ENCODE peak calls at places on chromosomes 13 and 19, in nine cellular contexts. W, M, I, Q, P, J, O, Y and C are unnamed samples.

GRCh38 chr19:48964205-48965032 is 690 bp upstream of the FTL start:
- DNase-seq in W (no peak), M (no peak), I (no peak), Q (no peak), P (no peak), J (no peak), O (no peak), Y (peak; percentile 32), C (no peak)

GRCh38 chr13:113410472-113411201 is 42.7 kb downstream of the ADPRHL1 start:
- DNase-seq in W (peak; percentile 65), M (no peak), I (peak; percentile 47), Q (no peak), P (no peak), J (no peak), O (no peak), Y (no peak), C (peak; percentile 52)

GRCh38 chr19:19552811-19553210 is 14.7 kb downstream of the CILP2 start:
- DNase-seq in W (no peak), M (no peak), I (no peak), Q (peak; percentile 30), P (no peak), J (no peak), O (peak; percentile 28), Y (peak; percentile 39), C (no peak)

GRCh38 chr19:39083983-39084731 is at the start of gene ACP7:
- DNase-seq in W (no peak), M (no peak), I (no peak), Q (peak; percentile 18), P (no peak), J (no peak), O (no peak), Y (peak; percentile 28), C (no peak)

GRCh38 chr19:14093117-14093784 is 2.7 kb upstream of the SAMD1 start:
- DNase-seq in W (no peak), M (no peak), I (no peak), Q (no peak), P (no peak), J (no peak), O (no peak), Y (no peak), C (no peak)

GRCh38 chr13:71867101-71867814 is at the start of gene DACH1:
- DNase-seq in W (no peak), M (peak; percentile 57), I (peak; percentile 51), Q (no peak), P (no peak), J (no peak), O (peak; percentile 3), Y (peak; percentile 44), C (no peak)

GRCh38 chr13:35818577-35819165 is 312.5 kb downstream of the DCLK1 start:
- DNase-seq in W (peak; percentile 2), M (no peak), I (peak; percentile 14), Q (no peak), P (no peak), J (no peak), O (peak; percentile 29), Y (no peak), C (peak; percentile 22)

GRCh38 chr13:31008400-31009115 is 76.1 kb downstream of the TEX26 start:
- DNase-seq in W (no peak), M (no peak), I (no peak), Q (no peak), P (no peak), J (no peak), O (no peak), Y (no peak), C (no peak)

GRCh38 chr13:113764793-113765190 is 5.8 kb downstream of the TMEM255B start:
- DNase-seq in W (no peak), M (no peak), I (no peak), Q (no peak), P (no peak), J (no peak), O (no peak), Y (no peak), C (no peak)

GRCh38 chr19:41853768-41854167 is 6.3 kb upstream of the RPS19 start:
- DNase-seq in W (no peak), M (no peak), I (no peak), Q (no peak), P (no peak), J (no peak), O (no peak), Y (no peak), C (no peak)

GRCh38 chr19:4233282-4233853 is 4.0 kb downstream of the EBI3 start:
- DNase-seq in W (peak; percentile 33), M (peak; percentile 42), I (no peak), Q (peak; percentile 64), P (peak; percentile 59), J (peak; percentile 45), O (peak; percentile 32), Y (peak; percentile 77), C (no peak)

GRCh38 chr13:29924482-29924884 is 74.1 kb upstream of the UBL3 start:
- DNase-seq in W (no peak), M (peak; percentile 38), I (peak; percentile 64), Q (no peak), P (no peak), J (no peak), O (no peak), Y (no peak), C (no peak)

GRCh38 chr13:104691765-104692164 is 1625.5 kb upstream of the SLC10A2 start:
- DNase-seq in W (no peak), M (no peak), I (no peak), Q (no peak), P (no peak), J (no peak), O (no peak), Y (no peak), C (no peak)

GRCh38 chr19:4684312-4685095 is 14.4 kb upstream of the MYDGF start:
- DNase-seq in W (no peak), M (no peak), I (no peak), Q (no peak), P (no peak), J (no peak), O (no peak), Y (no peak), C (no peak)

GRCh38 chr19:7194566-7194965 is 99.6 kb downstream of the INSR start:
- DNase-seq in W (no peak), M (no peak), I (no peak), Q (no peak), P (no peak), J (no peak), O (no peak), Y (no peak), C (no peak)

GRCh38 chr19:58469241-58470013 is 2.5 kb downstream of the ZNF324 start:
- DNase-seq in W (no peak), M (no peak), I (no peak), Q (no peak), P (no peak), J (no peak), O (no peak), Y (no peak), C (no peak)

GRCh38 chr13:54194233-54195024 is 1165.8 kb downstream of the OLFM4 start:
- DNase-seq in W (no peak), M (no peak), I (no peak), Q (no peak), P (no peak), J (no peak), O (no peak), Y (no peak), C (no peak)

GRCh38 chr13:80199585-80200292 is 141.2 kb downstream of the SPRY2 start:
- DNase-seq in W (no peak), M (no peak), I (no peak), Q (no peak), P (no peak), J (no peak), O (no peak), Y (no peak), C (no peak)

GRCh38 chr13:95367309-95367843 is 66.1 kb upstream of the ABCC4 start:
- DNase-seq in W (no peak), M (no peak), I (no peak), Q (no peak), P (no peak), J (no peak), O (no peak), Y (no peak), C (no peak)

GRCh38 chr13:114134944-114135610 is 2.7 kb upstream of the RASA3 start:
- DNase-seq in W (no peak), M (no peak), I (no peak), Q (no peak), P (no peak), J (no peak), O (no peak), Y (no peak), C (no peak)

GRCh38 chr13:108475181-108475580 is 154.2 kb upstream of the MYO16 start:
- DNase-seq in W (no peak), M (no peak), I (no peak), Q (no peak), P (no peak), J (no peak), O (no peak), Y (no peak), C (no peak)

GRCh38 chr19:55535173-55535572 is 1.8 kb downstream of the SBK2 start:
- DNase-seq in W (no peak), M (no peak), I (no peak), Q (no peak), P (no peak), J (no peak), O (no peak), Y (no peak), C (no peak)

GRCh38 chr19:36962346-36962745 is 46.2 kb downstream of the ZNF568 start:
- DNase-seq in W (no peak), M (no peak), I (no peak), Q (no peak), P (no peak), J (no peak), O (no peak), Y (no peak), C (no peak)

GRCh38 chr13:40664100-40665060 is 2.1 kb downstream of the FOXO1 start:
- DNase-seq in W (no peak), M (peak; percentile 78), I (no peak), Q (peak; percentile 70), P (peak; percentile 50), J (peak; percentile 71), O (peak; percentile 40), Y (peak; percentile 85), C (no peak)

GRCh38 chr13:89695343-89696257 is 1651.9 kb upstream of the MIR17HG start:
- DNase-seq in W (peak; percentile 22), M (peak; percentile 37), I (no peak), Q (no peak), P (no peak), J (no peak), O (peak; percentile 40), Y (no peak), C (no peak)

GRCh38 chr19:7540761-7541480 is 5.4 kb downstream of the PNPLA6 start:
- DNase-seq in W (no peak), M (no peak), I (no peak), Q (no peak), P (no peak), J (no peak), O (no peak), Y (no peak), C (no peak)

GRCh38 chr19:49217382-49217781 is 59.8 kb downstream of the TRPM4 start:
- DNase-seq in W (no peak), M (no peak), I (no peak), Q (no peak), P (no peak), J (no peak), O (no peak), Y (no peak), C (no peak)

GRCh38 chr13:60148918-60149317 is 14.8 kb downstream of the DIAPH3 start:
- DNase-seq in W (no peak), M (no peak), I (no peak), Q (no peak), P (no peak), J (no peak), O (no peak), Y (no peak), C (no peak)